ENCODE peak calls at places on chromosome 19, in seven cellular contexts. One of them, this sample, is unnamed.

GRCh38 chr19:7808108-7808507 is 21.9 kb upstream of the EVI5L start:
- DNase-seq in H9: no peak
- DNase-seq in activated CD8-positive, alpha-beta T cell treated with anti-CD3 and anti-CD28 coated beads for 36 hours: no peak
- DNase-seq in AG09319: no peak
- DNase-seq in RWPE1: no peak
- DNase-seq in adrenal gland: no peak
- DNase-seq in prostate gland: no peak
- DNase-seq in this sample: no peak

GRCh38 chr19:623175-623916 is 10.0 kb downstream of the POLRMT start:
- DNase-seq in H9: peak; percentile 25
- DNase-seq in activated CD8-positive, alpha-beta T cell treated with anti-CD3 and anti-CD28 coated beads for 36 hours: no peak
- DNase-seq in AG09319: no peak
- DNase-seq in RWPE1: no peak
- DNase-seq in adrenal gland: no peak
- DNase-seq in prostate gland: no peak
- DNase-seq in this sample: no peak

GRCh38 chr19:688214-688613 is 7.0 kb downstream of the PRSS57 start:
- DNase-seq in H9: no peak
- DNase-seq in activated CD8-positive, alpha-beta T cell treated with anti-CD3 and anti-CD28 coated beads for 36 hours: no peak
- DNase-seq in AG09319: no peak
- DNase-seq in RWPE1: no peak
- DNase-seq in adrenal gland: no peak
- DNase-seq in prostate gland: no peak
- DNase-seq in this sample: no peak

GRCh38 chr19:38910488-38910887 is 1.5 kb downstream of the CCER2 start:
- DNase-seq in H9: no peak
- DNase-seq in activated CD8-positive, alpha-beta T cell treated with anti-CD3 and anti-CD28 coated beads for 36 hours: no peak
- DNase-seq in AG09319: no peak
- DNase-seq in RWPE1: no peak
- DNase-seq in adrenal gland: no peak
- DNase-seq in prostate gland: no peak
- DNase-seq in this sample: no peak

GRCh38 chr19:29714953-29715694 is at the start of gene C19orf12:
- DNase-seq in H9: no peak
- DNase-seq in activated CD8-positive, alpha-beta T cell treated with anti-CD3 and anti-CD28 coated beads for 36 hours: peak; percentile 75
- DNase-seq in AG09319: no peak
- DNase-seq in RWPE1: peak; percentile 25
- DNase-seq in adrenal gland: peak; percentile 65
- DNase-seq in prostate gland: peak; percentile 22
- DNase-seq in this sample: no peak

GRCh38 chr19:6536138-6536671 is 5.4 kb downstream of the TNFSF9 start:
- DNase-seq in H9: peak; percentile 84
- DNase-seq in activated CD8-positive, alpha-beta T cell treated with anti-CD3 and anti-CD28 coated beads for 36 hours: peak; percentile 92
- DNase-seq in AG09319: no peak
- DNase-seq in RWPE1: peak; percentile 89
- DNase-seq in adrenal gland: peak; percentile 62
- DNase-seq in prostate gland: no peak
- DNase-seq in this sample: no peak

GRCh38 chr19:51688665-51689571 is 4.2 kb upstream of the SPACA6 start:
- DNase-seq in H9: peak; percentile 87
- DNase-seq in activated CD8-positive, alpha-beta T cell treated with anti-CD3 and anti-CD28 coated beads for 36 hours: no peak
- DNase-seq in AG09319: peak; percentile 97
- DNase-seq in RWPE1: peak; percentile 75
- DNase-seq in adrenal gland: peak; percentile 97
- DNase-seq in prostate gland: peak; percentile 86
- DNase-seq in this sample: peak; percentile 66

GRCh38 chr19:19053508-19054314 is 10.1 kb upstream of the SLC25A42 start:
- DNase-seq in H9: peak; percentile 72
- DNase-seq in activated CD8-positive, alpha-beta T cell treated with anti-CD3 and anti-CD28 coated beads for 36 hours: peak; percentile 67
- DNase-seq in AG09319: no peak
- DNase-seq in RWPE1: no peak
- DNase-seq in adrenal gland: peak; percentile 53
- DNase-seq in prostate gland: peak; percentile 37
- DNase-seq in this sample: no peak

GRCh38 chr19:41537789-41538188 is 38.2 kb upstream of the CEACAM21 start:
- DNase-seq in H9: no peak
- DNase-seq in activated CD8-positive, alpha-beta T cell treated with anti-CD3 and anti-CD28 coated beads for 36 hours: peak; percentile 64
- DNase-seq in AG09319: no peak
- DNase-seq in RWPE1: no peak
- DNase-seq in adrenal gland: no peak
- DNase-seq in prostate gland: no peak
- DNase-seq in this sample: no peak

GRCh38 chr19:6248856-6249255 is 30.9 kb downstream of the MLLT1 start:
- DNase-seq in H9: no peak
- DNase-seq in activated CD8-positive, alpha-beta T cell treated with anti-CD3 and anti-CD28 coated beads for 36 hours: no peak
- DNase-seq in AG09319: no peak
- DNase-seq in RWPE1: no peak
- DNase-seq in adrenal gland: no peak
- DNase-seq in prostate gland: no peak
- DNase-seq in this sample: no peak

GRCh38 chr19:33862991-33863390 is 66.3 kb downstream of the KCTD15 start:
- DNase-seq in H9: no peak
- DNase-seq in activated CD8-positive, alpha-beta T cell treated with anti-CD3 and anti-CD28 coated beads for 36 hours: no peak
- DNase-seq in AG09319: no peak
- DNase-seq in RWPE1: no peak
- DNase-seq in adrenal gland: no peak
- DNase-seq in prostate gland: no peak
- DNase-seq in this sample: no peak

GRCh38 chr19:3053218-3053621 is 9.1 kb downstream of the TLE5 start:
- DNase-seq in H9: no peak
- DNase-seq in activated CD8-positive, alpha-beta T cell treated with anti-CD3 and anti-CD28 coated beads for 36 hours: no peak
- DNase-seq in AG09319: no peak
- DNase-seq in RWPE1: no peak
- DNase-seq in adrenal gland: no peak
- DNase-seq in prostate gland: no peak
- DNase-seq in this sample: no peak

GRCh38 chr19:45574526-45574925 is 10.1 kb downstream of the OPA3 start:
- DNase-seq in H9: no peak
- DNase-seq in activated CD8-positive, alpha-beta T cell treated with anti-CD3 and anti-CD28 coated beads for 36 hours: no peak
- DNase-seq in AG09319: no peak
- DNase-seq in RWPE1: no peak
- DNase-seq in adrenal gland: no peak
- DNase-seq in prostate gland: no peak
- DNase-seq in this sample: no peak

GRCh38 chr19:14166448-14166847 is 30.1 kb upstream of the ASF1B start:
- DNase-seq in H9: no peak
- DNase-seq in activated CD8-positive, alpha-beta T cell treated with anti-CD3 and anti-CD28 coated beads for 36 hours: no peak
- DNase-seq in AG09319: no peak
- DNase-seq in RWPE1: no peak
- DNase-seq in adrenal gland: no peak
- DNase-seq in prostate gland: no peak
- DNase-seq in this sample: no peak

GRCh38 chr19:38452430-38453366 is 19.2 kb downstream of the RYR1 start:
- DNase-seq in H9: peak; percentile 99
- DNase-seq in activated CD8-positive, alpha-beta T cell treated with anti-CD3 and anti-CD28 coated beads for 36 hours: peak; percentile 42
- DNase-seq in AG09319: no peak
- DNase-seq in RWPE1: no peak
- DNase-seq in adrenal gland: no peak
- DNase-seq in prostate gland: no peak
- DNase-seq in this sample: no peak

GRCh38 chr19:14118165-14119051 is 846 bp upstream of the PRKACA start:
- DNase-seq in H9: no peak
- DNase-seq in activated CD8-positive, alpha-beta T cell treated with anti-CD3 and anti-CD28 coated beads for 36 hours: peak; percentile 48
- DNase-seq in AG09319: peak; percentile 65
- DNase-seq in RWPE1: peak; percentile 54
- DNase-seq in adrenal gland: peak; percentile 96
- DNase-seq in prostate gland: peak; percentile 75
- DNase-seq in this sample: peak; percentile 69

GRCh38 chr19:23823952-23824389 is 65.3 kb upstream of the ZNF681 start:
- DNase-seq in H9: peak; percentile 47
- DNase-seq in activated CD8-positive, alpha-beta T cell treated with anti-CD3 and anti-CD28 coated beads for 36 hours: peak; percentile 54
- DNase-seq in AG09319: no peak
- DNase-seq in RWPE1: no peak
- DNase-seq in adrenal gland: no peak
- DNase-seq in prostate gland: no peak
- DNase-seq in this sample: no peak

GRCh38 chr19:13089139-13089856 is 13.4 kb downstream of the LYL1 start:
- DNase-seq in H9: peak; percentile 79
- DNase-seq in activated CD8-positive, alpha-beta T cell treated with anti-CD3 and anti-CD28 coated beads for 36 hours: peak; percentile 51
- DNase-seq in AG09319: no peak
- DNase-seq in RWPE1: peak; percentile 51
- DNase-seq in adrenal gland: no peak
- DNase-seq in prostate gland: no peak
- DNase-seq in this sample: no peak

GRCh38 chr19:53875602-53876340 is 6.2 kb upstream of the PRKCG start:
- DNase-seq in H9: no peak
- DNase-seq in activated CD8-positive, alpha-beta T cell treated with anti-CD3 and anti-CD28 coated beads for 36 hours: no peak
- DNase-seq in AG09319: no peak
- DNase-seq in RWPE1: no peak
- DNase-seq in adrenal gland: no peak
- DNase-seq in prostate gland: no peak
- DNase-seq in this sample: no peak

DNA sequence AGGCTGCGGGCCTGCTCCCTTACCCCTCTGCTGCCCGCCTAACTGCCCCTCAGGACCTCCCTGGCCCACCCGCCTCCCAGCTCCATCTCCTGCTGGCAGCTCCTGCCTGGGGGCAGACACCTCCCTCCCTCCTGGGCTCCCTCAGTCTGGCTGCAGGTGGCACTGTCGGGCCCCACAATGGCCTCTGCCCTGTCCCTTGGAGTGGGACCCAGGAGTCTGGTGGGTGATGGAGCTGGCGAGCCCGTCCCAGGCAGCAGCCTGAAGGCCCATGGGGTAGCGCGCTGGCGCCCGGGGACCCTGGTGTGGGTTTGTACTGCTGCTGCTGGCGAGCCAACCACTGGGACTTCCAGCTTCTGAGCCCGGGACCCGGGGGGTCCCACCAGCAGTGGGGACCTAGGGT is 83.6 kb downstream of the KDM4B start:
- DNase-seq in H9: peak; percentile 55
- DNase-seq in activated CD8-positive, alpha-beta T cell treated with anti-CD3 and anti-CD28 coated beads for 36 hours: no peak
- DNase-seq in AG09319: no peak
- DNase-seq in RWPE1: no peak
- DNase-seq in adrenal gland: no peak
- DNase-seq in prostate gland: no peak
- DNase-seq in this sample: no peak
- TF ChIP-seq CTCF in H9: peak; percentile 55
- TF ChIP-seq CTCF in activated CD8-positive, alpha-beta T cell treated with anti-CD3 and anti-CD28 coated beads for 36 hours: no peak
- TF ChIP-seq CTCF in AG09319: no peak
- TF ChIP-seq CTCF in RWPE1: no peak
- TF ChIP-seq CTCF in adrenal gland: no peak
- TF ChIP-seq CTCF in prostate gland: no peak
- TF ChIP-seq CTCF in this sample: no peak

DNA sequence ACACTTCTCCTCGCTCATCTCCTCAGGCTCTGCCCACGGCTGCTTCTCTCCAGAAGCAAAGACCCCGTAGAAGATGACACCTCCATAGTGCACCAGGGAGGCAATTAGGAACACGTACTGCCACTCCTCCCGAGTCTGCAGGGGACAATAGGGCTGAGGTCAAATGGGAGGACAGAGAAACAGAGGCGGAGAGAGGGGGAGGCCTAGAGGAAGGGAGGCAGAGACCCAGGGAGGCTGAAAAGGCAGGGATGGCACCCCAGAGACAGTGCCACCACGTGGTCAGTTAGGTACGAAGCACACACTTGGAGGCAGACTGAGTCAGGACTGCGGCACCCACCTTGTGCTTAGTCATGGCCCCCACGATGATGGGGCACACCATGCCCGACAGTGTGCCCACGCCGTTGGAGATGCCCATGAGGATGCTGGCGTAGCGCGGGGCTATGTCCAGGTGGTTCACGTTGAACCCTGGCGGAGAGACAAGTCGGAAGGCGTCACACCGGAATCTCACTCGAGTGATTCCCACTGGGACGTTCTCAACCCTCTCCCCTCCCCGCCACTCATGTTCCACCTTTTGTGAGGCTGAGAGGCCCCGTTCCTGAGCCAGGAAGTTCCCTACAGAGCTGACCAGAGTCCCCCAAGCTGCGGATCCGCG is 5.6 kb downstream of the GFY start:
- DNase-seq in H9: no peak
- DNase-seq in activated CD8-positive, alpha-beta T cell treated with anti-CD3 and anti-CD28 coated beads for 36 hours: peak; percentile 66
- DNase-seq in AG09319: no peak
- DNase-seq in RWPE1: no peak
- DNase-seq in adrenal gland: no peak
- DNase-seq in prostate gland: no peak
- DNase-seq in this sample: no peak
- TF ChIP-seq CTCF in H9: peak; percentile 58
- TF ChIP-seq CTCF in activated CD8-positive, alpha-beta T cell treated with anti-CD3 and anti-CD28 coated beads for 36 hours: peak; percentile 30
- TF ChIP-seq CTCF in AG09319: no peak
- TF ChIP-seq CTCF in RWPE1: no peak
- TF ChIP-seq CTCF in adrenal gland: no peak
- TF ChIP-seq CTCF in prostate gland: no peak
- TF ChIP-seq CTCF in this sample: no peak

DNA sequence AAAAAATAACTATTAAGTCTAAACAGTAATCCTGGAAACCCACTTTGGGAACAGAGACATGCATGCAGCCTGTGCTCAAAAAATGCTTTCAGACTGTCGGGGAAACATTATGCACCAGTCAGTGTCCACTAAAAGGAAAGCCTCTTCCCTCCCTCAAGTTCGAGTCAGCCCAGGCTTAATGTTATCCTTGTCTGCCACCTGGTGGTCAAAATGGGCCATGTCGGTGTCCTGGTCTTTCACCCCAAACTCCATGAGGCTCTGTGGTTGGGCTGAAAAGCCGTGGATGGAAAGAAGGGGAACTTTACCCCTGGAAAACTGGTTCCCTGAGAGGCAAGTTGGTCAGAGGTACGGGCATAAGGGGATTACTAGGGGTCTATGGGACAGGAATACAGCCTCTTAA is 88.4 kb upstream of the ZNF492 start:
- DNase-seq in H9: no peak
- DNase-seq in activated CD8-positive, alpha-beta T cell treated with anti-CD3 and anti-CD28 coated beads for 36 hours: peak; percentile 61
- DNase-seq in AG09319: no peak
- DNase-seq in RWPE1: no peak
- DNase-seq in adrenal gland: no peak
- DNase-seq in prostate gland: no peak
- DNase-seq in this sample: peak; percentile 67
- TF ChIP-seq CTCF in H9: peak; percentile 58
- TF ChIP-seq CTCF in activated CD8-positive, alpha-beta T cell treated with anti-CD3 and anti-CD28 coated beads for 36 hours: peak; percentile 57
- TF ChIP-seq CTCF in AG09319: no peak
- TF ChIP-seq CTCF in RWPE1: peak; percentile 7
- TF ChIP-seq CTCF in adrenal gland: no peak
- TF ChIP-seq CTCF in prostate gland: peak; percentile 9
- TF ChIP-seq CTCF in this sample: peak; percentile 60

GRCh38 chr19:57280913-57281425 is 684 bp downstream of the ZNF460 start:
- DNase-seq in H9: no peak
- DNase-seq in activated CD8-positive, alpha-beta T cell treated with anti-CD3 and anti-CD28 coated beads for 36 hours: peak; percentile 45
- DNase-seq in AG09319: no peak
- DNase-seq in RWPE1: peak; percentile 13
- DNase-seq in adrenal gland: no peak
- DNase-seq in prostate gland: no peak
- DNase-seq in this sample: no peak

GRCh38 chr19:57276430-57276829 is 3.9 kb upstream of the ZNF460 start:
- DNase-seq in H9: no peak
- DNase-seq in activated CD8-positive, alpha-beta T cell treated with anti-CD3 and anti-CD28 coated beads for 36 hours: no peak
- DNase-seq in AG09319: no peak
- DNase-seq in RWPE1: no peak
- DNase-seq in adrenal gland: no peak
- DNase-seq in prostate gland: no peak
- DNase-seq in this sample: no peak

GRCh38 chr19:57280165-57280912 is at the start of gene ZNF460:
- DNase-seq in H9: peak; percentile 97
- DNase-seq in activated CD8-positive, alpha-beta T cell treated with anti-CD3 and anti-CD28 coated beads for 36 hours: peak; percentile 99
- DNase-seq in AG09319: peak; percentile 94
- DNase-seq in RWPE1: peak; percentile 95
- DNase-seq in adrenal gland: peak; percentile 97
- DNase-seq in prostate gland: peak; percentile 94
- DNase-seq in this sample: peak; percentile 82

GRCh38 chr19:57282011-57282636 is 1.8 kb downstream of the ZNF460 start:
- DNase-seq in H9: no peak
- DNase-seq in activated CD8-positive, alpha-beta T cell treated with anti-CD3 and anti-CD28 coated beads for 36 hours: peak; percentile 73
- DNase-seq in AG09319: no peak
- DNase-seq in RWPE1: peak; percentile 39
- DNase-seq in adrenal gland: no peak
- DNase-seq in prostate gland: no peak
- DNase-seq in this sample: no peak

GRCh38 chr19:57279418-57280164 is 694 bp upstream of the ZNF460 start:
- DNase-seq in H9: peak; percentile 95
- DNase-seq in activated CD8-positive, alpha-beta T cell treated with anti-CD3 and anti-CD28 coated beads for 36 hours: peak; percentile 89
- DNase-seq in AG09319: peak; percentile 92
- DNase-seq in RWPE1: peak; percentile 94
- DNase-seq in adrenal gland: peak; percentile 96
- DNase-seq in prostate gland: peak; percentile 88
- DNase-seq in this sample: peak; percentile 82
- TF ChIP-seq CTCF in H9: peak; percentile 39
- TF ChIP-seq CTCF in activated CD8-positive, alpha-beta T cell treated with anti-CD3 and anti-CD28 coated beads for 36 hours: no peak
- TF ChIP-seq CTCF in AG09319: peak; percentile 43
- TF ChIP-seq CTCF in RWPE1: peak; percentile 31
- TF ChIP-seq CTCF in adrenal gland: no peak
- TF ChIP-seq CTCF in prostate gland: no peak
- TF ChIP-seq CTCF in this sample: no peak